ENCODE peak calls at places on chromosomes 7 and 10, in six cellular contexts. One of them, this sample, is unnamed.

GRCh38 chr10:107071301-107071700 is 93.2 kb downstream of the SORCS1 start:
- DNase-seq in stimulated activated CD8-positive, alpha-beta memory T cell treated with anti-CD3 and anti-CD28 coated beads, Interleukin-2, amount 100 ng/mL, for 1 hour: no peak
- DNase-seq in GM12865: peak
- DNase-seq in activated CD8-positive, alpha-beta memory T cell treated with anti-CD3 and anti-CD28 coated beads for 4 hours: no peak
- DNase-seq in hippocampal formation: no peak
- DNase-seq in LoVo: no peak
- DNase-seq in this sample: no peak

GRCh38 chr7:43196379-43196778 is 83.9 kb downstream of the HECW1 start:
- DNase-seq in GM12865: no peak
- DNase-seq in LoVo: no peak
- DNase-seq in stimulated activated CD8-positive, alpha-beta memory T cell treated with anti-CD3 and anti-CD28 coated beads, Interleukin-2, amount 100 ng/mL, for 1 hour: no peak
- DNase-seq in activated CD8-positive, alpha-beta memory T cell treated with anti-CD3 and anti-CD28 coated beads for 4 hours: no peak
- DNase-seq in hippocampal formation: no peak
- DNase-seq in this sample: no peak

GRCh38 chr10:132186488-132187413 is at the start of gene DPYSL4:
- DNase-seq in LoVo: no peak
- DNase-seq in GM12865: no peak
- DNase-seq in activated CD8-positive, alpha-beta memory T cell treated with anti-CD3 and anti-CD28 coated beads for 4 hours: no peak
- DNase-seq in stimulated activated CD8-positive, alpha-beta memory T cell treated with anti-CD3 and anti-CD28 coated beads, Interleukin-2, amount 100 ng/mL, for 1 hour: peak
- DNase-seq in hippocampal formation: peak
- DNase-seq in this sample: peak

GRCh38 chr7:155715406-155715805 is 70.9 kb downstream of the RBM33 start:
- DNase-seq in stimulated activated CD8-positive, alpha-beta memory T cell treated with anti-CD3 and anti-CD28 coated beads, Interleukin-2, amount 100 ng/mL, for 1 hour: no peak
- DNase-seq in LoVo: no peak
- DNase-seq in activated CD8-positive, alpha-beta memory T cell treated with anti-CD3 and anti-CD28 coated beads for 4 hours: no peak
- DNase-seq in GM12865: no peak
- DNase-seq in hippocampal formation: no peak
- DNase-seq in this sample: no peak

GRCh38 chr7:66859794-66860645 is 61.0 kb upstream of the TMEM248 start:
- DNase-seq in stimulated activated CD8-positive, alpha-beta memory T cell treated with anti-CD3 and anti-CD28 coated beads, Interleukin-2, amount 100 ng/mL, for 1 hour: no peak
- DNase-seq in activated CD8-positive, alpha-beta memory T cell treated with anti-CD3 and anti-CD28 coated beads for 4 hours: no peak
- DNase-seq in GM12865: no peak
- DNase-seq in LoVo: no peak
- DNase-seq in hippocampal formation: no peak
- DNase-seq in this sample: no peak

GRCh38 chr7:128791121-128791967 is 424 bp upstream of the CCDC136 start:
- DNase-seq in hippocampal formation: no peak
- DNase-seq in LoVo: peak
- DNase-seq in activated CD8-positive, alpha-beta memory T cell treated with anti-CD3 and anti-CD28 coated beads for 4 hours: peak
- DNase-seq in stimulated activated CD8-positive, alpha-beta memory T cell treated with anti-CD3 and anti-CD28 coated beads, Interleukin-2, amount 100 ng/mL, for 1 hour: peak
- DNase-seq in GM12865: peak
- DNase-seq in this sample: peak

GRCh38 chr10:22259280-22259679 is 41.5 kb upstream of the EBLN1 start:
- DNase-seq in hippocampal formation: no peak
- DNase-seq in GM12865: peak
- DNase-seq in stimulated activated CD8-positive, alpha-beta memory T cell treated with anti-CD3 and anti-CD28 coated beads, Interleukin-2, amount 100 ng/mL, for 1 hour: no peak
- DNase-seq in activated CD8-positive, alpha-beta memory T cell treated with anti-CD3 and anti-CD28 coated beads for 4 hours: no peak
- DNase-seq in LoVo: no peak
- DNase-seq in this sample: no peak

GRCh38 chr10:70539471-70539870 is 60.9 kb downstream of the PALD1 start:
- DNase-seq in activated CD8-positive, alpha-beta memory T cell treated with anti-CD3 and anti-CD28 coated beads for 4 hours: no peak
- DNase-seq in LoVo: no peak
- DNase-seq in stimulated activated CD8-positive, alpha-beta memory T cell treated with anti-CD3 and anti-CD28 coated beads, Interleukin-2, amount 100 ng/mL, for 1 hour: no peak
- DNase-seq in GM12865: no peak
- DNase-seq in hippocampal formation: no peak
- DNase-seq in this sample: no peak

GRCh38 chr10:17248964-17249363 is 20.9 kb downstream of the VIM start:
- DNase-seq in LoVo: no peak
- DNase-seq in stimulated activated CD8-positive, alpha-beta memory T cell treated with anti-CD3 and anti-CD28 coated beads, Interleukin-2, amount 100 ng/mL, for 1 hour: no peak
- DNase-seq in hippocampal formation: no peak
- DNase-seq in GM12865: no peak
- DNase-seq in activated CD8-positive, alpha-beta memory T cell treated with anti-CD3 and anti-CD28 coated beads for 4 hours: no peak
- DNase-seq in this sample: no peak

GRCh38 chr7:91242097-91242846 is 22.0 kb upstream of the FZD1 start:
- DNase-seq in stimulated activated CD8-positive, alpha-beta memory T cell treated with anti-CD3 and anti-CD28 coated beads, Interleukin-2, amount 100 ng/mL, for 1 hour: no peak
- DNase-seq in LoVo: peak
- DNase-seq in GM12865: no peak
- DNase-seq in activated CD8-positive, alpha-beta memory T cell treated with anti-CD3 and anti-CD28 coated beads for 4 hours: no peak
- DNase-seq in hippocampal formation: no peak
- DNase-seq in this sample: no peak